ENCODE peak calls at places on chromosomes 5 and 9, in six cellular contexts. P is heart right ventricle; H is ovary; A is GM06990; J is CD8-positive, alpha-beta T cell; B is lung. T is an unnamed sample.

GRCh38 chr5:6733411-6734242 is 20.4 kb downstream of the TENT4A start:
- DNase-seq in J (no peak), A (no peak), P (no peak), B (no peak), H (peak), T (no peak)

GRCh38 chr5:36027711-36028110 is 36.5 kb upstream of the UGT3A1 start:
- DNase-seq in B (no peak), A (no peak), H (no peak), J (no peak), P (no peak), T (no peak)

GRCh38 chr5:8805653-8806052 is 740.2 kb downstream of the SEMA5A start:
- DNase-seq in H (no peak), A (no peak), B (no peak), P (no peak), J (no peak), T (no peak)

GRCh38 chr5:41925555-41925946 is 470 bp downstream of the FBXO4 start:
- DNase-seq in H (peak), J (no peak), B (no peak), A (no peak), P (no peak), T (no peak)

GRCh38 chr5:111931658-111932057 is 174.7 kb upstream of the NREP start:
- DNase-seq in A (no peak), H (no peak), J (no peak), B (no peak), P (no peak), T (no peak)

GRCh38 chr9:10272830-10273229 is 340.0 kb downstream of the PTPRD start:
- DNase-seq in A (no peak), P (no peak), H (no peak), J (no peak), B (no peak), T (no peak)

GRCh38 chr9:125982798-125983406 is 235.7 kb downstream of the PBX3 start:
- DNase-seq in H (no peak), P (no peak), B (no peak), A (no peak), J (no peak), T (no peak)

GRCh38 chr9:93808115-93809029 is 146.8 kb downstream of the BARX1 start:
- DNase-seq in A (no peak), P (no peak), J (no peak), H (no peak), B (peak), T (peak)

GRCh38 chr5:147413266-147413665 is 96.6 kb downstream of the DPYSL3 start:
- DNase-seq in H (no peak), P (no peak), J (no peak), B (no peak), A (no peak), T (no peak)

GRCh38 chr9:104700306-104700705 is 6.0 kb downstream of the OR13D1 start:
- DNase-seq in B (no peak), J (no peak), H (no peak), A (no peak), P (no peak), T (no peak)

GRCh38 chr9:81789751-81790150 is 100.4 kb upstream of the TLE1 start:
- DNase-seq in J (no peak), P (no peak), A (no peak), B (no peak), H (no peak), T (no peak)

GRCh38 chr5:111983459-111983858 is 226.5 kb upstream of the NREP start:
- DNase-seq in B (no peak), P (no peak), J (no peak), A (no peak), H (no peak), T (no peak)

GRCh38 chr5:154202379-154203260 is 12.1 kb downstream of the GALNT10 start:
- DNase-seq in P (no peak), B (no peak), H (no peak), A (peak), J (peak), T (peak)

GRCh38 chr5:36028816-36029465 is 37.7 kb downstream of the UGT3A2 start:
- DNase-seq in P (no peak), A (no peak), H (no peak), B (no peak), J (no peak), T (no peak)

GRCh38 chr9:125750656-125751035 is 3.5 kb downstream of the PBX3 start:
- DNase-seq in A (no peak), J (no peak), B (no peak), P (no peak), H (no peak), T (no peak)

GRCh38 chr5:143494162-143494561 is 90.7 kb upstream of the NR3C1 start:
- DNase-seq in J (no peak), P (no peak), B (no peak), A (no peak), H (no peak), T (no peak)

GRCh38 chr9:134968011-134968822 is 50.5 kb upstream of the FCN1 start:
- DNase-seq in H (no peak), B (no peak), P (no peak), J (no peak), A (no peak), T (no peak)

GRCh38 chr5:77778881-77779438 is 2.8 kb upstream of the TBCA start:
- DNase-seq in B (no peak), A (no peak), H (no peak), P (no peak), J (no peak), T (no peak)

GRCh38 chr5:139393497-139394122 is 1.3 kb downstream of the PROB1 start:
- DNase-seq in P (no peak), J (peak), A (no peak), B (no peak), H (no peak), T (peak)

GRCh38 chr5:139394654-139395566 is at the start of gene PROB1:
- DNase-seq in H (no peak), B (no peak), A (no peak), P (peak), J (no peak), T (no peak)

GRCh38 chr5:139392678-139393496 is 2.0 kb downstream of the PROB1 start:
- DNase-seq in J (peak), H (no peak), B (peak), A (peak), P (peak), T (peak)

GRCh38 chr5:139395844-139396640 is 1.1 kb upstream of the PROB1 start:
- DNase-seq in H (no peak), J (no peak), A (peak), B (no peak), P (no peak), T (no peak)

GRCh38 chr5:139394123-139394653 is 716 bp downstream of the PROB1 start:
- DNase-seq in P (peak), H (no peak), J (peak), B (no peak), A (peak), T (peak)
- TF ChIP-seq CTCF in P (peak), H (no peak), J (peak), B (peak), A (peak), T (peak)

GRCh38 chr5:64637837-64638443 is 52.4 kb upstream of the SHISAL2B start:
- DNase-seq in J (no peak), H (no peak), A (no peak), B (no peak), P (no peak), T (no peak)
- TF ChIP-seq CTCF in J (no peak), H (no peak), A (no peak), B (no peak), P (no peak), T (peak)

GRCh38 chr5:116137544-116138378 is 52.9 kb downstream of the COMMD10 start:
- DNase-seq in H (no peak), P (no peak), J (no peak), A (no peak), B (no peak), T (peak)

GRCh38 chr5:116144103-116144502 is 59.3 kb downstream of the COMMD10 start:
- DNase-seq in P (no peak), B (no peak), A (no peak), H (no peak), J (no peak), T (no peak)

GRCh38 chr5:116145416-116145815 is 60.6 kb downstream of the COMMD10 start:
- DNase-seq in H (no peak), B (no peak), A (no peak), P (no peak), J (peak), T (no peak)

GRCh38 chr5:116142495-116142894 is 57.7 kb downstream of the COMMD10 start:
- DNase-seq in P (no peak), A (no peak), H (no peak), J (no peak), B (no peak), T (no peak)
- TF ChIP-seq CTCF in P (no peak), A (no peak), H (no peak), J (no peak), B (no peak), T (no peak)

GRCh38 chr5:55225346-55225745 is 1.8 kb downstream of the MCIDAS start:
- DNase-seq in A (no peak), P (no peak), H (no peak), J (no peak), B (no peak), T (peak)

GRCh38 chr5:55226027-55226933 is 835 bp downstream of the MCIDAS start:
- DNase-seq in H (peak), B (no peak), J (peak), P (peak), A (peak), T (peak)

GRCh38 chr5:55230086-55230629 is 3.0 kb upstream of the MCIDAS start:
- DNase-seq in J (no peak), P (no peak), A (no peak), H (no peak), B (no peak), T (no peak)

GRCh38 chr5:55227738-55228430 is 769 bp upstream of the MCIDAS start:
- DNase-seq in J (no peak), H (no peak), P (no peak), A (no peak), B (no peak), T (peak)

GRCh38 chr5:55226934-55227737 is at the start of gene MCIDAS:
- DNase-seq in J (peak), H (no peak), B (no peak), A (peak), P (peak), T (peak)
- TF ChIP-seq CTCF in J (no peak), H (no peak), B (no peak), A (peak), P (no peak), T (peak)

GRCh38 chr9:70490478-70490877 is 76.0 kb upstream of the KLF9 start:
- DNase-seq in P (no peak), B (no peak), H (no peak), J (no peak), A (no peak), T (no peak)
- TF ChIP-seq CTCF in P (no peak), B (no peak), H (no peak), J (no peak), A (no peak), T (no peak)

GRCh38 chr5:168578006-168578405 is 1.2 kb downstream of the PANK3 start:
- DNase-seq in J (no peak), A (no peak), H (no peak), P (no peak), B (no peak), T (peak)

GRCh38 chr5:168579206-168579986 is at the start of gene PANK3:
- DNase-seq in J (peak), H (peak), P (peak), B (peak), A (peak), T (peak)

GRCh38 chr5:168579987-168580508 is 880 bp upstream of the PANK3 start:
- DNase-seq in A (no peak), B (no peak), P (no peak), H (no peak), J (no peak), T (no peak)

GRCh38 chr5:168575391-168576372 is 3.5 kb downstream of the PANK3 start:
- DNase-seq in H (no peak), A (no peak), P (no peak), J (no peak), B (no peak), T (no peak)

GRCh38 chr5:168578506-168579205 is 512 bp downstream of the PANK3 start:
- DNase-seq in J (no peak), A (no peak), H (no peak), P (no peak), B (no peak), T (no peak)
- TF ChIP-seq CTCF in J (no peak), A (no peak), H (no peak), P (no peak), B (no peak), T (no peak)

DNA sequence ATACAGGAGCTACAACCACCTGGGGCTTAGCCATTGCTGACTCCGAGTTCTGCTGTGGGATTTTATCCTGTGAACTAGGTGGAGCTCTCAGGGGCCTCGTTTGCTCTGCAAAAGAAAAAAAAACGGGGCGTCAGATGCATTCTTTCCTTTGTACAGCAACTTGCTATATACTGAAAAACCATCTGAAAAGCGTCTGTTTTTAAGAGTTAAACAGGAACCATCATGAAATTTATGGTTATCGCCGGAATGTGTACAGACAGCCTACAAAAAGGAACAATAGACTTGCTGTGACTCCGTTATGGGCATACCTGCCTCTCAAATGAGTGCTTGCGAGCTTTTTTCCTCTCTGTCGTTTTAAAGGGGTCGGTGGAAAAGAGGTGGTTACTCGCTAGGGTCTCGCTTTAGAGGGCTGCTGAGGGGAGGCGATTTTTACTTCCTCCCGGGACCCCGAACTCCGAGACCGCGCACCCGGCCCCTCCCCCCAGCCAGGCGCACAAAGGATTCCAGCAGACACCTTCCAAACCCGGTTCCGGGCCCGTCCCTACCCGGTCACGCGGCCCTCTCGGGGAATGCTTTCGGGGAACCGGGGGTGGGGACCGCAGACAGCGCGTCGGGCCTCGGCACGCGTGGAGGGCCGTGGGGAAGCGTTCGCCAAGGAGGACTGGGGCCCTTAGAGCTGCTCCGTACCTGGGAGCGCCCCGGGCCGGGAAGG is 826 bp downstream of the PAIP1 start:
- DNase-seq in B (peak), A (peak), J (peak), P (peak), H (peak), T (peak)
- TF ChIP-seq CTCF in B (no peak), A (peak), J (no peak), P (no peak), H (no peak), T (no peak)

GRCh38 chr5:10145922-10146321 is 103.8 kb downstream of the ATPSCKMT start:
- DNase-seq in A (no peak), H (no peak), B (no peak), P (no peak), J (no peak), T (no peak)

GRCh38 chr5:10138385-10139057 is 111.2 kb downstream of the ATPSCKMT start:
- DNase-seq in B (no peak), J (no peak), H (no peak), A (no peak), P (no peak), T (no peak)

GRCh38 chr5:10144040-10144439 is 105.6 kb downstream of the ATPSCKMT start:
- DNase-seq in B (no peak), J (no peak), H (no peak), A (no peak), P (no peak), T (no peak)

GRCh38 chr5:10140195-10140973 is 109.3 kb downstream of the ATPSCKMT start:
- DNase-seq in J (no peak), H (no peak), B (no peak), A (no peak), P (no peak), T (no peak)
- TF ChIP-seq CTCF in J (no peak), H (no peak), B (no peak), A (peak), P (no peak), T (no peak)

T was measured in GM13977.